ENCODE peak calls at places on chromosomes 2 and 18, in ten cellular contexts. E, J, X, H, Z, G, W, M, U and F are unnamed samples.

GRCh38 chr18:58929206-58929605 is 64.5 kb downstream of the ZNF532 start:
- DNase-seq in G (no peak), U (no peak), H (no peak), Z (no peak), J (no peak), M (no peak), X (no peak), W (peak; percentile 69), E (no peak), F (no peak)

GRCh38 chr2:102253140-102253752 is 58.1 kb upstream of the IL1RL1 start:
- DNase-seq in U (no peak), Z (no peak), J (no peak), W (no peak), E (no peak), H (no peak), M (no peak), G (no peak), X (no peak), F (no peak)

GRCh38 chr2:241561811-241562210 is 3.3 kb downstream of the BOK start:
- DNase-seq in J (no peak), X (no peak), M (no peak), E (no peak), H (peak; percentile 62), Z (no peak), U (peak; percentile 87), G (no peak), W (peak; percentile 41), F (no peak)

GRCh38 chr2:65850695-65851094 is 418.3 kb upstream of the SPRED2 start:
- DNase-seq in E (no peak), X (no peak), U (no peak), G (no peak), J (no peak), W (no peak), H (no peak), Z (no peak), M (no peak), F (no peak)

GRCh38 chr18:3910507-3910906 is 460.5 kb downstream of the TGIF1 start:
- DNase-seq in X (no peak), W (peak; percentile 79), G (no peak), Z (no peak), E (no peak), H (peak; percentile 12), M (no peak), J (no peak), U (no peak), F (no peak)

GRCh38 chr2:207983654-207984053 is 41.7 kb downstream of the PLEKHM3 start:
- DNase-seq in E (no peak), M (no peak), Z (no peak), U (no peak), G (no peak), W (no peak), X (no peak), J (no peak), H (no peak), F (no peak)

GRCh38 chr2:193476171-193476800 is 1281.6 kb upstream of the TMEFF2 start:
- DNase-seq in U (no peak), E (no peak), G (no peak), J (no peak), X (no peak), M (no peak), W (no peak), H (no peak), Z (no peak), F (no peak)

GRCh38 chr18:7084766-7085080 is 32.9 kb downstream of the LAMA1 start:
- DNase-seq in Z (no peak), E (no peak), M (no peak), G (no peak), U (peak; percentile 90), H (peak; percentile 88), X (no peak), W (no peak), J (no peak), F (no peak)

GRCh38 chr18:22110482-22110924 is 58.9 kb upstream of the GATA6 start:
- DNase-seq in W (peak; percentile 18), M (no peak), X (no peak), J (peak; percentile 91), H (no peak), G (no peak), U (no peak), E (no peak), Z (no peak), F (no peak)

GRCh38 chr2:241860184-241861078 is 1.7 kb upstream of the PDCD1 start:
- DNase-seq in E (no peak), J (peak; percentile 42), H (no peak), M (no peak), X (no peak), W (no peak), G (no peak), Z (no peak), U (no peak), F (no peak)

GRCh38 chr2:206955253-206955652 is 15.9 kb downstream of the CPO start:
- DNase-seq in H (no peak), J (no peak), X (no peak), Z (no peak), U (no peak), E (no peak), W (no peak), G (no peak), M (no peak), F (no peak)

GRCh38 chr2:168658706-168659105 is 143.7 kb upstream of the NOSTRIN start:
- DNase-seq in M (no peak), J (peak; percentile 33), U (no peak), E (no peak), W (no peak), Z (no peak), X (no peak), H (no peak), G (peak; percentile 11), F (no peak)

GRCh38 chr2:85243101-85244072 is 84.4 kb downstream of the TGOLN2 start:
- DNase-seq in U (peak; percentile 46), W (no peak), H (no peak), J (peak; percentile 73), M (no peak), E (no peak), G (no peak), Z (no peak), X (no peak), F (no peak)

GRCh38 chr18:5424903-5425302 is 118.9 kb downstream of the EPB41L3 start:
- DNase-seq in H (peak; percentile 51), E (no peak), M (peak; percentile 60), J (peak; percentile 70), G (peak; percentile 47), U (peak; percentile 61), X (no peak), W (peak; percentile 71), Z (no peak), F (no peak)

GRCh38 chr18:62844850-62845643 is 129.7 kb downstream of the PHLPP1 start:
- DNase-seq in M (no peak), E (no peak), G (no peak), X (no peak), U (no peak), W (no peak), Z (no peak), H (no peak), J (no peak), F (no peak)

GRCh38 chr2:179991344-179991743 is 15.8 kb downstream of the CWC22 start:
- DNase-seq in U (peak; percentile 10), J (peak; percentile 8), W (peak; percentile 16), M (no peak), E (no peak), Z (no peak), X (no peak), G (no peak), H (peak; percentile 9), F (no peak)

GRCh38 chr18:63409301-63409700 is 13.0 kb downstream of the VPS4B start:
- DNase-seq in H (peak; percentile 5), G (no peak), E (no peak), U (no peak), X (no peak), M (no peak), J (no peak), W (no peak), Z (no peak), F (no peak)

GRCh38 chr2:60213865-60214657 is 339.4 kb downstream of the BCL11A start:
- DNase-seq in X (no peak), U (peak; percentile 29), M (peak; percentile 49), H (peak; percentile 62), E (no peak), G (peak; percentile 60), J (peak; percentile 99), Z (no peak), W (no peak), F (no peak)

GRCh38 chr2:231185886-231186285 is 12.5 kb upstream of the ARMC9 start:
- DNase-seq in W (no peak), Z (no peak), X (no peak), E (no peak), U (no peak), M (no peak), H (no peak), J (no peak), G (no peak), F (no peak)

GRCh38 chr2:158688722-158689121 is 106.4 kb upstream of the DAPL1 start:
- DNase-seq in E (no peak), H (peak; percentile 74), W (no peak), M (no peak), G (no peak), J (no peak), Z (no peak), U (peak; percentile 46), X (no peak), F (no peak)

GRCh38 chr18:49135871-49136270 is 185.1 kb upstream of the SMAD7 start:
- DNase-seq in H (peak; percentile 33), G (no peak), U (peak; percentile 21), M (peak; percentile 33), W (peak; percentile 38), X (no peak), E (no peak), J (peak; percentile 54), Z (no peak), F (no peak)

GRCh38 chr18:43067570-43067969 is 47.9 kb downstream of the RIT2 start:
- DNase-seq in H (no peak), M (no peak), G (no peak), U (no peak), E (no peak), X (no peak), J (no peak), W (no peak), Z (no peak), F (no peak)